ENCODE peak calls at places on chromosomes 6 and 20, in six cellular contexts. M is upper lobe of right lung, R is psoas muscle, Q is activated B cell treated with CpG ODN at 0.5 μM for 24 hours, J is neural crest cell, B is lower lobe of right lung. D is an unnamed sample.

GRCh38 chr20:50475879-50476292 is 34.3 kb upstream of the PTPN1 start:
- DNase-seq in M (no peak), R (no peak), Q (no peak), J (no peak), B (peak), D (no peak)

GRCh38 chr6:2558098-2558770 is 192.5 kb downstream of the MYLK4 start:
- DNase-seq in M (no peak), R (no peak), Q (no peak), J (no peak), B (no peak), D (no peak)

GRCh38 chr6:105993769-105994521 is 92.2 kb upstream of the PRDM1 start:
- DNase-seq in M (peak), R (peak), Q (peak), J (no peak), B (peak), D (peak)

GRCh38 chr6:142702501-142703460 is 242.2 kb downstream of the HIVEP2 start:
- DNase-seq in M (peak), R (peak), Q (peak), J (no peak), B (peak), D (no peak)

GRCh38 chr6:148239215-148239614 is 103.4 kb upstream of the SASH1 start:
- DNase-seq in M (no peak), R (no peak), Q (no peak), J (no peak), B (no peak), D (no peak)

GRCh38 chr20:13677241-13677640 is 38.5 kb upstream of the TASP1 start:
- DNase-seq in M (no peak), R (no peak), Q (no peak), J (no peak), B (no peak), D (no peak)

GRCh38 chr6:50816115-50816675 is 2.5 kb upstream of the TFAP2B start:
- DNase-seq in M (peak), R (peak), Q (no peak), J (peak), B (peak), D (no peak)

GRCh38 chr6:11121851-11122250 is 10.3 kb upstream of the ERVFRD-1 start:
- DNase-seq in M (no peak), R (no peak), Q (no peak), J (no peak), B (no peak), D (no peak)

GRCh38 chr6:138302554-138302953 is 75.2 kb upstream of the SMIM28 start:
- DNase-seq in M (no peak), R (no peak), Q (no peak), J (no peak), B (no peak), D (no peak)

GRCh38 chr6:139927236-139927635 is 552.8 kb upstream of the CITED2 start:
- DNase-seq in M (no peak), R (no peak), Q (no peak), J (no peak), B (no peak), D (no peak)

GRCh38 chr6:152993431-152993830 is 9.1 kb downstream of the MTRF1L start:
- DNase-seq in M (no peak), R (no peak), Q (no peak), J (no peak), B (no peak), D (no peak)

GRCh38 chr6:142013286-142013685 is 119.4 kb upstream of the GJE1 start:
- DNase-seq in M (no peak), R (no peak), Q (no peak), J (no peak), B (no peak), D (no peak)

GRCh38 chr20:62449951-62450815 is 22.8 kb upstream of the RBBP8NL start:
- DNase-seq in M (no peak), R (no peak), Q (no peak), J (no peak), B (no peak), D (no peak)

GRCh38 chr6:125363360-125364121 is 61.8 kb upstream of the HDDC2 start:
- DNase-seq in M (peak), R (peak), Q (no peak), J (peak), B (peak), D (no peak)

GRCh38 chr6:52694404-52694803 is 23.5 kb downstream of the TMEM14A start:
- DNase-seq in M (no peak), R (no peak), Q (no peak), J (no peak), B (no peak), D (no peak)

GRCh38 chr6:52693777-52694176 is 22.9 kb downstream of the TMEM14A start:
- DNase-seq in M (no peak), R (no peak), Q (no peak), J (no peak), B (no peak), D (no peak)

GRCh38 chr6:52686878-52687699 is 16.2 kb downstream of the TMEM14A start:
- DNase-seq in M (no peak), R (no peak), Q (no peak), J (no peak), B (no peak), D (no peak)

GRCh38 chr6:52689857-52690256 is 18.9 kb downstream of the TMEM14A start:
- DNase-seq in M (no peak), R (no peak), Q (no peak), J (no peak), B (no peak), D (no peak)

DNA sequence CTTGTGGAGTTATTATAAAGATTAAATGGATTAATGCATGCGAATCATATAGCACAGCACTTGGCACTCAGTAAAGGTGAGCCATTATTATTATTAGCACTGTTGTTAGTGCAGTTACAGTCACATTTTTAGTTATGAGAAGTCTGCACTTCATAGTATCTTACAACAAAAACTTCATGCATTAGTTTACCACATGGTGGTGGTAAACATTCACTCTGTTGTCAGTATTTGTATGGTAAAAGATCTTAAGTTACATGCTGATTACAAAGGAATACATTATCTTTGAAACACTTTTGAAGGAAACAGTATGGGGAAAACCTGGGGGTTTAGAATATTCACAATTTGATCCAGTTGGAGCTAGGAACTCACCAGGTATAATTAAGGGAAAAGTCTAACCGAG is 20.8 kb downstream of the TMEM14A start:
- DNase-seq in M (no peak), R (no peak), Q (no peak), J (no peak), B (no peak), D (no peak)
- TF ChIP-seq CTCF in M (no peak), R (no peak), Q (no peak), J (no peak), B (no peak), D (no peak)

DNA sequence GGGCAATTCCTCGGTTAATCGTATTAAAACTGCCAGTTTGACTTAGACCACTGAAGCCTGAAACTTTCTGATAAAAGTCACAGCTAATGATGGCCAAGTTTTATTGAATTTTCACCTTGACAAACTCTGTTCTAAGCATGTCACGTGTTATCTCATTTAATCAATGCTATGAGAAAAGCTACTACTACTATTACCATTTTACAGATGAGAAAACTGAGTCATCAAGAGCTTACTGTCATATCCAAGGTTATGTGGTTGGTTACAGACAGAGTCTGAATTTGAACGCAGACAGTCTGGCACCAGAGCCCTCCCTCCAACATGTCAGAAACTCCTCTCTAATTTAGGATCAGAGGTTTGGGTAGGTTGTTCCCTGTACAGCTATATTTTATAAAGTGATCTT is 4.3 kb downstream of the FAXC start:
- DNase-seq in M (no peak), R (no peak), Q (no peak), J (no peak), B (no peak), D (no peak)
- TF ChIP-seq CTCF in M (no peak), R (no peak), Q (no peak), J (no peak), B (no peak), D (no peak)

GRCh38 chr6:160367798-160368547 is 19.8 kb downstream of the SLC22A3 start:
- DNase-seq in M (no peak), R (no peak), Q (no peak), J (no peak), B (no peak), D (no peak)
- TF ChIP-seq CTCF in M (no peak), R (no peak), Q (no peak), J (no peak), B (no peak), D (no peak)

GRCh38 chr6:131172237-131172636 is 37.0 kb downstream of the AKAP7 start:
- DNase-seq in M (no peak), R (no peak), Q (no peak), J (no peak), B (no peak), D (no peak)

GRCh38 chr6:131163886-131164285 is 28.6 kb downstream of the AKAP7 start:
- DNase-seq in M (no peak), R (no peak), Q (no peak), J (no peak), B (no peak), D (no peak)

GRCh38 chr6:131169613-131170012 is 34.3 kb downstream of the AKAP7 start:
- DNase-seq in M (no peak), R (no peak), Q (no peak), J (no peak), B (no peak), D (no peak)

GRCh38 chr6:131164506-131164905 is 29.2 kb downstream of the AKAP7 start:
- DNase-seq in M (no peak), R (no peak), Q (no peak), J (no peak), B (no peak), D (no peak)

GRCh38 chr6:131167773-131168172 is 32.5 kb downstream of the AKAP7 start:
- DNase-seq in M (no peak), R (no peak), Q (no peak), J (no peak), B (no peak), D (no peak)
- TF ChIP-seq CTCF in M (no peak), R (no peak), Q (no peak), J (peak), B (no peak), D (no peak)

GRCh38 chr6:32252326-32253009 is 28.6 kb upstream of the NOTCH4 start:
- DNase-seq in M (no peak), R (no peak), Q (no peak), J (no peak), B (no peak), D (no peak)
- TF ChIP-seq CTCF in M (no peak), R (no peak), Q (no peak), J (no peak), B (no peak), D (no peak)

GRCh38 chr6:47700596-47700995 is 2.2 kb downstream of the ADGRF4 start:
- DNase-seq in M (no peak), R (no peak), Q (no peak), J (no peak), B (no peak), D (no peak)

GRCh38 chr6:47700051-47700450 is 1.7 kb downstream of the ADGRF4 start:
- DNase-seq in M (no peak), R (no peak), Q (no peak), J (no peak), B (no peak), D (no peak)

GRCh38 chr6:47698342-47698787 is at the start of gene ADGRF4:
- DNase-seq in M (no peak), R (no peak), Q (no peak), J (no peak), B (no peak), D (no peak)

GRCh38 chr6:47697925-47698324 is 455 bp upstream of the ADGRF4 start:
- DNase-seq in M (no peak), R (no peak), Q (no peak), J (no peak), B (no peak), D (no peak)

GRCh38 chr6:47701374-47701773 is 3.0 kb downstream of the ADGRF4 start:
- DNase-seq in M (no peak), R (no peak), Q (no peak), J (no peak), B (no peak), D (no peak)
- TF ChIP-seq CTCF in M (no peak), R (no peak), Q (no peak), J (no peak), B (no peak), D (no peak)

GRCh38 chr6:41092421-41093140 is 19.8 kb downstream of the NFYA start:
- DNase-seq in M (no peak), R (no peak), Q (no peak), J (no peak), B (no peak), D (no peak)
- TF ChIP-seq CTCF in M (no peak), R (peak), Q (no peak), J (peak), B (peak), D (peak)

GRCh38 chr6:47809863-47810262 is 28.0 kb downstream of the OPN5 start:
- DNase-seq in M (no peak), R (no peak), Q (no peak), J (no peak), B (no peak), D (no peak)

GRCh38 chr6:47810885-47811284 is 29.1 kb downstream of the OPN5 start:
- DNase-seq in M (no peak), R (no peak), Q (no peak), J (no peak), B (no peak), D (no peak)
- TF ChIP-seq CTCF in M (no peak), R (no peak), Q (no peak), J (no peak), B (no peak), D (no peak)

D was measured in natural killer cell.